ENCODE peak calls at places on chromosome 3, in four cellular contexts. I, O, H and S are unnamed samples.

GRCh38 chr3:60600848-60601247 is 650.4 kb downstream of the FHIT start:
- DNase-seq in I (no peak), O (no peak), H (no peak), S (no peak)

GRCh38 chr3:102736288-102736960 is 301.6 kb downstream of the ZPLD1 start:
- DNase-seq in O (no peak), H (no peak), I (no peak), S (no peak)

GRCh38 chr3:62525276-62525675 is 151.9 kb upstream of the FEZF2 start:
- DNase-seq in H (no peak), I (no peak), O (no peak), S (no peak)

GRCh38 chr3:9032236-9032777 is 69.0 kb upstream of the RAD18 start:
- DNase-seq in H (no peak), I (no peak), O (no peak), S (no peak)

GRCh38 chr3:157335677-157336076 is 101.0 kb upstream of the PTX3 start:
- DNase-seq in I (no peak), H (no peak), O (no peak), S (no peak)

GRCh38 chr3:64152100-64152499 is 73.2 kb downstream of the PRICKLE2 start:
- DNase-seq in O (no peak), H (no peak), I (no peak), S (no peak)

GRCh38 chr3:35777563-35777962 is 138.2 kb downstream of the ARPP21 start:
- DNase-seq in I (no peak), O (no peak), H (no peak), S (no peak)

GRCh38 chr3:114442251-114442650 is 148.4 kb downstream of the TIGIT start:
- DNase-seq in I (no peak), O (no peak), H (no peak), S (no peak)

GRCh38 chr3:36206936-36207620 is 173.2 kb upstream of the STAC start:
- DNase-seq in O (no peak), H (no peak), I (no peak), S (no peak)

GRCh38 chr3:13880811-13881156 is 913 bp upstream of the WNT7A start:
- DNase-seq in O (no peak), H (no peak), I (no peak), S (no peak)

GRCh38 chr3:5128861-5129260 is 6.8 kb downstream of the ARL8B start:
- DNase-seq in H (no peak), O (no peak), I (no peak), S (no peak)

GRCh38 chr3:119352863-119353527 is 58.8 kb downstream of the ARHGAP31 start:
- DNase-seq in I (no peak), H (peak), O (no peak), S (peak)

GRCh38 chr3:79898907-79899306 is 131.1 kb upstream of the ROBO1 start:
- DNase-seq in H (no peak), O (no peak), I (no peak), S (no peak)

GRCh38 chr3:4358273-4358672 is 55.1 kb downstream of the SETMAR start:
- DNase-seq in O (no peak), H (no peak), I (no peak), S (no peak)

GRCh38 chr3:188707396-188708288 is 464.1 kb upstream of the TPRG1 start:
- DNase-seq in H (peak), O (no peak), I (no peak), S (no peak)

GRCh38 chr3:123283657-123284398 is 82.1 kb downstream of the SEC22A start:
- DNase-seq in O (no peak), I (no peak), H (no peak), S (no peak)

GRCh38 chr3:18891641-18892040 is 256.7 kb upstream of the KCNH8 start:
- DNase-seq in H (no peak), O (no peak), I (no peak), S (no peak)

GRCh38 chr3:50430950-50431435 is 71.7 kb upstream of the TMEM115 start:
- DNase-seq in O (no peak), I (no peak), H (no peak), S (no peak)

GRCh38 chr3:156643729-156644389 is 30.5 kb upstream of the TIPARP start:
- DNase-seq in H (no peak), I (peak), O (peak), S (no peak)

GRCh38 chr3:152720941-152721718 is 113.8 kb upstream of the P2RY1 start:
- DNase-seq in H (no peak), O (no peak), I (no peak), S (no peak)

GRCh38 chr3:48562367-48563095 is 1.1 kb downstream of the UCN2 start:
- DNase-seq in I (no peak), H (no peak), O (no peak), S (no peak)

DNA sequence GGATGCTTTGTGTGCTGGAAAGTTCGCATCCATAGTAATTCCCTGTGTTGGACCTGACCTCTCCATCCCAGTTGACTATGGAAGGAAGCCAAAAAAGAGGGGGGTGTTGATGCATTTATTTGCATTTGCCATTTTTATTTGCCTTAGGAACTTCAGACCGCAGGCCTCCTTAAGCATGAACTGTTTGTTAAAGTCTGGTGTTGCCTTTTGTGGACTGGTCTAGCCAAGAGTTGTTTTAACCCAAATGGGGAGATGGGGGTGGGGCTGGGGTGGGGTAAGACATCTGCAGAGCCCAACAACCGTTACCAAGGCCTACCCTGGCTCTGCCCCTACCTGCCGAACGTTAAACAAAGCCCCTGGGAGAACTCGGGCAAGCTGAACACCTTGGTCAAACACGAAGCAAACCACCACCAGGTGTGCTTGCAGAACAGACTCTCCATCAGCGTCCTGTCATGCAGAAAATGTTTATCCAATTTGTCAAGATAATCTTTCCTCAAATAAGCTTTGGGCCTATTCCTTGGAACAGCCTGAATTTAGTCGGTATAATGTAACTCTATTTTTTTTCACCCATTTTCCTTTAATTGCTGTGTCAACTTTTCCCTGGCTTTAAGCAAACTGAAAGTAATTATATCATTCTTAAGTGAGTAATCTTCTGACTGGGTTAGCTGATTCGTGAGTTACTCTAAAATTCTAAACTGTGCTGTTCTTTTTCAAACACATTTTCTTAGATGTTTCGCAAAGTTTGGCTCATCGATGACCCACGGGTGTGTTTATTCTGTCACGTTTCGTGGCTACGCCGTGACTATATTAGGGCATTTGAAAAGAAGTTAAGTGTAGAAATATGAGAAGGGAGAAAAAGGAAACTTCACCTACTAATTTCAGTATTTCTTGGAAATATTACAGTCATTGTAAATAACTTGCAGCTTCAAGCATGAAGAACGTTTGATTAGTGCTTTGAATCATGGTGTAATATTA is 127.5 kb downstream of the SOX2 start:
- DNase-seq in H (no peak), I (no peak), O (no peak), S (no peak)
- TF ChIP-seq JUND in H (no peak), I (no peak), O (no peak), S (no peak)

GRCh38 chr3:169627789-169628188 is 35.7 kb downstream of the MECOM start:
- DNase-seq in I (no peak), O (no peak), H (no peak), S (no peak)
- TF ChIP-seq SP1 in I (no peak), O (no peak), H (no peak), S (no peak)

DNA sequence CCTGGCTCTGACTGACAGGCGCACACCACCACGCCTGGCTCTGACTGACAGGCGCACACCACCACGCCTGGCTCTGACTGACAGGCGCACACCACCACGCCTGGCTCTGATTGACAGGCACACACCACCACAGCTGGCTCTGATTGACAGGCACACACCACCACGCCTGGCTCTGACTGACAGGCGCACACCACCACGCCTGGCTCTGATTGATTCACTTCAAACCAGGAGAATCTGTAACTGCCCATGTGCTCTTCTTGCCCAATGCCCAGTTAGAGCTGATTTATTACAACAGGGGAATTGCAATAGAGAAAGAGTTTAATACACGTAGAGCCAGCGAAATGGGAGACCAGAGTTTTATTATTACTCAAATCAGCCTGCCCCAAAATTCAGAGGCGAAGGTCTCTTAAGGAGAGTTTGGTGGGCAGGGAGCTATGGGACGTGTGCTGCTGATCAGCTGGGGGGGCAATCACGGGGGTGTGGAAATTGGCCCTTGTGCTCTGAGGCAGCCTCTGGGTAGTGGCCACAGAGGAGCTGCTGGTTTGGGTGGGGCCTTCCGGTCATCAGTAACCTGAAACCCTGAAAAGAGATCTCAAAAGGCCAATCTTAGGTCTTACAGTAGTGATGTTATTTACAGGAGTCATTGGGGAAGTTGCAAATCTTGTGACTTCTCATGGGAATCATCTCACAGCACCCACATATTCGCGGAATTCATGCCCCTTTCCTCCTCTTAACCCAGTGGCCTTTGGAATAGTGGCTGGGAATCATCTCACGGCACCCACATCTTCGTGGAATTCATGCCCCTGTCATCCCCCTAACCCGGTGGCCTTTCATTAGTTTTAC is 63.8 kb upstream of the TFRC start:
- DNase-seq in I (no peak), H (no peak), O (no peak), S (no peak)
- H3K4me2 ChIP-seq in I (peak), H (no peak), O (no peak), S (no peak)

GRCh38 chr3:108416111-108416869 is 94.1 kb downstream of the MYH15 start:
- DNase-seq in H (no peak), I (no peak), O (no peak), S (no peak)

GRCh38 chr3:108420926-108421325 is 89.5 kb downstream of the MYH15 start:
- DNase-seq in O (no peak), H (no peak), I (no peak), S (no peak)
- TF ChIP-seq JUND in O (no peak), H (no peak), I (no peak), S (no peak)

DNA sequence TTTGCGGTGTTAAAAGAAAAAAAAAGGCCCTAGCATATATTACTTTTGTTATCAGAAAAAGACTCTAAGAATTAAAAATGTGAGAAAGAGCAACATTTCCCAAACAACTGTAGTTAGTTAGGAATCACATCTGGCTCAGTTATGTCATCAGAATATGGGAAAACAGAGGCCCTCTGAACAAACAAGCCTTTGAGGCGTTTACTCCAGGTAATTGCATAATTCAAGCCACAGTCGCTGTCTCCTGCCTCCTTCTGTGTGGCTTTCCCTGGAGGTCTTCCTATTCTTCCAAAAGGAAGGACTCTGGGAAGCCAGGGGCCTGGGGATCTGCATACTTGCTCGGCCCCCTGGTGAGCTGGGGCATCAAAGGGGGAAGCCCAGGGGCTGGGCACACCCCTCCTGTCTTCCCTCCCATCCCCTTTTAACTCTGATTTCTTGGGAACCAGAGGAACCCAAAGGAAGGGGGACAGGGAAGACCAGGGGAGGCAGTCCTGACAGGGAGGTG is 3.7 kb upstream of the FAM107A start:
- DNase-seq in H (peak), I (no peak), O (no peak), S (no peak)
- TF ChIP-seq SP1 in H (no peak), I (no peak), O (no peak), S (no peak)

GRCh38 chr3:22836131-22836530 is 367.0 kb upstream of the UBE2E2 start:
- DNase-seq in I (no peak), O (no peak), H (no peak), S (no peak)

GRCh38 chr3:22835041-22835440 is 368.1 kb upstream of the UBE2E2 start:
- DNase-seq in H (no peak), I (no peak), O (no peak), S (no peak)
- H3K4me2 ChIP-seq in H (no peak), I (no peak), O (no peak), S (no peak)